ENCODE peak calls at places on chromosomes 6 and 20, in four cellular contexts. One of them, this sample, is unnamed.
A peak's percentile ranks its signal among the peaks of the same experiment; 100 is the strongest.

GRCh38 chr20:11373391-11373790 is 544.3 kb upstream of the BTBD3 start:
- DNase-seq in breast epithelium: no peak
- DNase-seq in keratinocyte: no peak
- DNase-seq in A673: no peak
- DNase-seq in this sample: no peak

GRCh38 chr6:27810768-27811298 is 101.4 kb downstream of the OR2B2 start:
- DNase-seq in breast epithelium: no peak
- DNase-seq in keratinocyte: no peak
- DNase-seq in A673: no peak
- DNase-seq in this sample: no peak

GRCh38 chr20:44532248-44532980 is 10.5 kb upstream of the SERINC3 start:
- DNase-seq in breast epithelium: no peak
- DNase-seq in keratinocyte: no peak
- DNase-seq in A673: no peak
- DNase-seq in this sample: no peak

GRCh38 chr6:167506443-167507231 is 181.8 kb downstream of the TTLL2 start:
- DNase-seq in breast epithelium: no peak
- DNase-seq in keratinocyte: no peak
- DNase-seq in A673: no peak
- DNase-seq in this sample: no peak

GRCh38 chr20:39451386-39451785 is 489.2 kb downstream of the DHX35 start:
- DNase-seq in breast epithelium: no peak
- DNase-seq in keratinocyte: no peak
- DNase-seq in A673: no peak
- DNase-seq in this sample: no peak

GRCh38 chr20:22690000-22690399 is 105.6 kb upstream of the FOXA2 start:
- DNase-seq in breast epithelium: no peak
- DNase-seq in keratinocyte: no peak
- DNase-seq in A673: no peak
- DNase-seq in this sample: no peak

GRCh38 chr6:42911171-42912021 is 4.5 kb upstream of the PTCRA start:
- DNase-seq in breast epithelium: no peak
- DNase-seq in keratinocyte: no peak
- DNase-seq in A673: no peak
- DNase-seq in this sample: no peak

GRCh38 chr20:4563534-4563933 is 158.2 kb upstream of the PRND start:
- DNase-seq in breast epithelium: no peak
- DNase-seq in keratinocyte: no peak
- DNase-seq in A673: peak; percentile 82
- DNase-seq in this sample: peak; percentile 53

GRCh38 chr6:52545050-52545843 is 31.6 kb downstream of the TRAM2 start:
- DNase-seq in breast epithelium: no peak
- DNase-seq in keratinocyte: no peak
- DNase-seq in A673: no peak
- DNase-seq in this sample: no peak

GRCh38 chr6:63799813-63800212 is 164.2 kb downstream of the PHF3 start:
- DNase-seq in breast epithelium: no peak
- DNase-seq in keratinocyte: no peak
- DNase-seq in A673: no peak
- DNase-seq in this sample: no peak

GRCh38 chr20:54257090-54257816 is 49.4 kb downstream of the PFDN4 start:
- DNase-seq in breast epithelium: no peak
- DNase-seq in keratinocyte: peak; percentile 49
- DNase-seq in A673: no peak
- DNase-seq in this sample: no peak

GRCh38 chr20:60354181-60354580 is 396.0 kb downstream of the CDH26 start:
- DNase-seq in breast epithelium: no peak
- DNase-seq in keratinocyte: no peak
- DNase-seq in A673: no peak
- DNase-seq in this sample: no peak

GRCh38 chr6:131225127-131225526 is 89.9 kb downstream of the AKAP7 start:
- DNase-seq in breast epithelium: no peak
- DNase-seq in keratinocyte: no peak
- DNase-seq in A673: no peak
- DNase-seq in this sample: no peak

GRCh38 chr6:27275025-27275956 is 27.8 kb downstream of the PRSS16 start:
- DNase-seq in breast epithelium: no peak
- DNase-seq in keratinocyte: no peak
- DNase-seq in A673: peak; percentile 64
- DNase-seq in this sample: no peak

GRCh38 chr20:57652865-57653545 is 32.8 kb upstream of the ZBP1 start:
- DNase-seq in breast epithelium: no peak
- DNase-seq in keratinocyte: no peak
- DNase-seq in A673: no peak
- DNase-seq in this sample: no peak

GRCh38 chr6:15399651-15400470 is 154.0 kb downstream of the JARID2 start:
- DNase-seq in breast epithelium: peak; percentile 47
- DNase-seq in keratinocyte: no peak
- DNase-seq in A673: peak; percentile 60
- DNase-seq in this sample: peak; percentile 76

GRCh38 chr6:130995783-130996447 is 67.1 kb downstream of the EPB41L2 start:
- DNase-seq in breast epithelium: no peak
- DNase-seq in keratinocyte: no peak
- DNase-seq in A673: no peak
- DNase-seq in this sample: no peak

GRCh38 chr6:84449220-84449619 is 221.8 kb upstream of the CEP162 start:
- DNase-seq in breast epithelium: no peak
- DNase-seq in keratinocyte: no peak
- DNase-seq in A673: no peak
- DNase-seq in this sample: peak; percentile 43

GRCh38 chr6:47897233-47897632 is 115.4 kb downstream of the OPN5 start:
- DNase-seq in breast epithelium: no peak
- DNase-seq in keratinocyte: no peak
- DNase-seq in A673: no peak
- DNase-seq in this sample: no peak

GRCh38 chr6:18473765-18474164 is 86.6 kb downstream of the RNF144B start:
- DNase-seq in breast epithelium: no peak
- DNase-seq in keratinocyte: no peak
- DNase-seq in A673: no peak
- DNase-seq in this sample: no peak

GRCh38 chr6:39840781-39841180 is 48.6 kb downstream of the DAAM2 start:
- DNase-seq in breast epithelium: no peak
- DNase-seq in keratinocyte: no peak
- DNase-seq in A673: no peak
- DNase-seq in this sample: no peak
- H3K27ac ChIP-seq in breast epithelium: no peak overlapping the region
- H3K27ac ChIP-seq in keratinocyte: no peak overlapping the region
- H3K27ac ChIP-seq in A673: no peak overlapping the region
- H3K27ac ChIP-seq in this sample: no peak overlapping the region

GRCh38 chr20:2130668-2131067 is 29.0 kb downstream of the STK35 start:
- DNase-seq in breast epithelium: no peak
- DNase-seq in keratinocyte: no peak
- DNase-seq in A673: no peak
- DNase-seq in this sample: no peak
- H3K4me3 ChIP-seq in breast epithelium: no peak overlapping the region
- H3K4me3 ChIP-seq in keratinocyte: no peak overlapping the region
- H3K4me3 ChIP-seq in A673: no peak overlapping the region
- H3K4me3 ChIP-seq in this sample: no peak overlapping the region

GRCh38 chr6:25219147-25219546 is 60.0 kb upstream of the CARMIL1 start:
- DNase-seq in breast epithelium: no peak
- DNase-seq in keratinocyte: no peak
- DNase-seq in A673: peak; percentile 35
- DNase-seq in this sample: no peak
- H3K4me1 ChIP-seq in breast epithelium: no peaks in the 10 kb centered on the region
- H3K4me1 ChIP-seq in keratinocyte: peaks cover 34% of the 10 kb centered on the region
- H3K4me1 ChIP-seq in A673: peaks cover 18% of the 10 kb centered on the region
- H3K4me1 ChIP-seq in this sample: no peaks in the 10 kb centered on the region

GRCh38 chr20:20744170-20744725 is 31.8 kb upstream of the RALGAPA2 start:
- DNase-seq in breast epithelium: no peak
- DNase-seq in keratinocyte: no peak
- DNase-seq in A673: peak; percentile 75
- DNase-seq in this sample: no peak
- H3K27ac ChIP-seq in breast epithelium: peak overlapping the region; percentile 70
- H3K27ac ChIP-seq in keratinocyte: no peak overlapping the region
- H3K27ac ChIP-seq in A673: peak overlapping the region; percentile 97
- H3K27ac ChIP-seq in this sample: peak overlapping the region; percentile 67

GRCh38 chr20:62299666-62300236 is 3.0 kb upstream of the ADRM1 start:
- DNase-seq in breast epithelium: no peak
- DNase-seq in keratinocyte: no peak
- DNase-seq in A673: no peak
- DNase-seq in this sample: no peak

GRCh38 chr20:62301773-62302340 is 940 bp upstream of the ADRM1 start:
- DNase-seq in breast epithelium: peak; percentile 91
- DNase-seq in keratinocyte: peak; percentile 81
- DNase-seq in A673: peak; percentile 97
- DNase-seq in this sample: peak; percentile 86

GRCh38 chr20:62300319-62300718 is 2.5 kb upstream of the ADRM1 start:
- DNase-seq in breast epithelium: no peak
- DNase-seq in keratinocyte: no peak
- DNase-seq in A673: no peak
- DNase-seq in this sample: no peak

GRCh38 chr20:62302341-62303048 is at the start of gene ADRM1:
- DNase-seq in breast epithelium: peak; percentile 95
- DNase-seq in keratinocyte: peak; percentile 66
- DNase-seq in A673: peak; percentile 98
- DNase-seq in this sample: peak; percentile 100

GRCh38 chr20:62301111-62301668 is 1.6 kb upstream of the ADRM1 start:
- DNase-seq in breast epithelium: no peak
- DNase-seq in keratinocyte: no peak
- DNase-seq in A673: no peak
- DNase-seq in this sample: no peak
- H3K4me3 ChIP-seq in breast epithelium: no peak overlapping the region
- H3K4me3 ChIP-seq in keratinocyte: no peak overlapping the region
- H3K4me3 ChIP-seq in A673: no peak overlapping the region
- H3K4me3 ChIP-seq in this sample: no peak overlapping the region

GRCh38 chr6:3424185-3424927 is 32.5 kb downstream of the SLC22A23 start:
- DNase-seq in breast epithelium: no peak
- DNase-seq in keratinocyte: no peak
- DNase-seq in A673: no peak
- DNase-seq in this sample: no peak
- H3K4me1 ChIP-seq in breast epithelium: no peaks in the 10 kb centered on the region
- H3K4me1 ChIP-seq in keratinocyte: peaks cover 40% of the 10 kb centered on the region
- H3K4me1 ChIP-seq in A673: peaks cover 61% of the 10 kb centered on the region
- H3K4me1 ChIP-seq in this sample: no peaks in the 10 kb centered on the region